ENCODE peak calls at places on chromosomes 2 and 18, in five cellular contexts. One of them, this sample, is unnamed. For H3K9me3 and H3K4me1, the result is how much of the 10 kb centered on the place peaks cover.

GRCh38 chr2:101843471-101843870 is 146.0 kb downstream of the MAP4K4 start:
- DNase-seq in tibial nerve: no peak
- DNase-seq in lung: no peak
- DNase-seq in right lobe of liver: no peak
- DNase-seq in heart right ventricle: no peak
- DNase-seq in this sample: no peak

GRCh38 chr18:58858591-58859468 is 5.8 kb upstream of the ZNF532 start:
- DNase-seq in lung: peak
- DNase-seq in tibial nerve: peak
- DNase-seq in heart right ventricle: no peak
- DNase-seq in right lobe of liver: no peak
- DNase-seq in this sample: no peak

GRCh38 chr2:178241852-178242551 is 47.7 kb downstream of the OSBPL6 start:
- DNase-seq in right lobe of liver: peak
- DNase-seq in heart right ventricle: no peak
- DNase-seq in lung: peak
- DNase-seq in tibial nerve: peak
- DNase-seq in this sample: peak

GRCh38 chr2:120594856-120595685 is 140.6 kb upstream of the GLI2 start:
- DNase-seq in lung: peak
- DNase-seq in heart right ventricle: no peak
- DNase-seq in right lobe of liver: no peak
- DNase-seq in tibial nerve: no peak
- DNase-seq in this sample: peak

GRCh38 chr2:25528173-25528572 is 145.2 kb downstream of the DTNB start:
- DNase-seq in heart right ventricle: no peak
- DNase-seq in lung: no peak
- DNase-seq in right lobe of liver: no peak
- DNase-seq in tibial nerve: no peak
- DNase-seq in this sample: no peak

GRCh38 chr2:105712166-105712915 is 32.4 kb upstream of the NCK2 start:
- DNase-seq in lung: no peak
- DNase-seq in tibial nerve: no peak
- DNase-seq in right lobe of liver: no peak
- DNase-seq in heart right ventricle: no peak
- DNase-seq in this sample: no peak

GRCh38 chr18:23422751-23423418 is 30.2 kb upstream of the RIOK3 start:
- DNase-seq in lung: peak
- DNase-seq in right lobe of liver: peak
- DNase-seq in heart right ventricle: peak
- DNase-seq in tibial nerve: no peak
- DNase-seq in this sample: peak

GRCh38 chr2:18599509-18600254 is 10.3 kb upstream of the NT5C1B start:
- DNase-seq in heart right ventricle: no peak
- DNase-seq in tibial nerve: no peak
- DNase-seq in lung: no peak
- DNase-seq in right lobe of liver: no peak
- DNase-seq in this sample: no peak

GRCh38 chr2:238901461-238902057 is 53.7 kb downstream of the TWIST2 start:
- DNase-seq in right lobe of liver: no peak
- DNase-seq in heart right ventricle: no peak
- DNase-seq in lung: no peak
- DNase-seq in tibial nerve: no peak
- DNase-seq in this sample: peak

GRCh38 chr2:46801731-46802664 is 113.6 kb downstream of the MCFD2 start:
- DNase-seq in lung: peak
- DNase-seq in heart right ventricle: no peak
- DNase-seq in tibial nerve: no peak
- DNase-seq in right lobe of liver: no peak
- DNase-seq in this sample: no peak

GRCh38 chr2:235445116-235445515 is 48.7 kb upstream of the AGAP1 start:
- DNase-seq in heart right ventricle: no peak
- DNase-seq in lung: no peak
- DNase-seq in tibial nerve: no peak
- DNase-seq in right lobe of liver: no peak
- DNase-seq in this sample: no peak

GRCh38 chr18:39647627-39648502 is 2082.3 kb upstream of the CELF4 start:
- DNase-seq in tibial nerve: no peak
- DNase-seq in right lobe of liver: no peak
- DNase-seq in heart right ventricle: no peak
- DNase-seq in lung: no peak
- DNase-seq in this sample: no peak

GRCh38 chr2:10235099-10235908 is 67.4 kb upstream of the HPCAL1 start:
- DNase-seq in tibial nerve: no peak
- DNase-seq in right lobe of liver: no peak
- DNase-seq in lung: no peak
- DNase-seq in heart right ventricle: no peak
- DNase-seq in this sample: no peak

GRCh38 chr2:219444566-219445091 is 10.0 kb downstream of the SPEG start:
- DNase-seq in tibial nerve: no peak
- DNase-seq in right lobe of liver: no peak
- DNase-seq in heart right ventricle: no peak
- DNase-seq in lung: no peak
- DNase-seq in this sample: no peak

GRCh38 chr2:224381913-224382647 is 19.8 kb downstream of the FAM124B start:
- DNase-seq in heart right ventricle: no peak
- DNase-seq in tibial nerve: no peak
- DNase-seq in lung: no peak
- DNase-seq in right lobe of liver: no peak
- DNase-seq in this sample: no peak

GRCh38 chr2:676647-677055 is 555 bp downstream of the TMEM18 start:
- DNase-seq in lung: peak
- DNase-seq in right lobe of liver: peak
- DNase-seq in tibial nerve: peak
- DNase-seq in heart right ventricle: peak
- DNase-seq in this sample: peak

GRCh38 chr18:76388891-76389423 is 106.1 kb downstream of the ZNF516 start:
- DNase-seq in lung: no peak
- DNase-seq in tibial nerve: no peak
- DNase-seq in right lobe of liver: no peak
- DNase-seq in heart right ventricle: no peak
- DNase-seq in this sample: no peak

GRCh38 chr18:8797206-8797605 is 91.8 kb downstream of the MTCL1 start:
- DNase-seq in heart right ventricle: no peak
- DNase-seq in tibial nerve: no peak
- DNase-seq in right lobe of liver: no peak
- DNase-seq in lung: no peak
- DNase-seq in this sample: no peak

GRCh38 chr2:199693861-199694260 is 157.1 kb downstream of the FTCDNL1 start:
- DNase-seq in tibial nerve: no peak
- DNase-seq in heart right ventricle: no peak
- DNase-seq in right lobe of liver: no peak
- DNase-seq in lung: no peak
- DNase-seq in this sample: no peak

GRCh38 chr2:111145951-111146350 is 25.2 kb downstream of the BCL2L11 start:
- DNase-seq in lung: no peak
- DNase-seq in tibial nerve: no peak
- DNase-seq in right lobe of liver: no peak
- DNase-seq in heart right ventricle: no peak
- DNase-seq in this sample: no peak

GRCh38 chr18:13217466-13217961 is 1.0 kb upstream of the LDLRAD4 start:
- DNase-seq in tibial nerve: no peak
- DNase-seq in heart right ventricle: peak
- DNase-seq in lung: no peak
- DNase-seq in right lobe of liver: peak
- DNase-seq in this sample: peak

GRCh38 chr2:182814804-182815203 is 51.6 kb downstream of the FRZB start:
- DNase-seq in tibial nerve: no peak
- DNase-seq in heart right ventricle: no peak
- DNase-seq in lung: no peak
- DNase-seq in right lobe of liver: no peak
- DNase-seq in this sample: no peak

GRCh38 chr18:63317982-63318881 is 1.3 kb downstream of the BCL2 start:
- DNase-seq in lung: peak
- DNase-seq in heart right ventricle: peak
- DNase-seq in tibial nerve: peak
- DNase-seq in right lobe of liver: peak
- DNase-seq in this sample: peak

GRCh38 chr2:147092266-147092665 is 752.6 kb upstream of the ACVR2A start:
- DNase-seq in lung: no peak
- DNase-seq in tibial nerve: no peak
- DNase-seq in heart right ventricle: no peak
- DNase-seq in right lobe of liver: no peak
- DNase-seq in this sample: no peak

GRCh38 chr18:250685-251084 is 17.2 kb downstream of the THOC1 start:
- DNase-seq in lung: no peak
- DNase-seq in heart right ventricle: no peak
- DNase-seq in right lobe of liver: no peak
- DNase-seq in tibial nerve: no peak
- DNase-seq in this sample: no peak

GRCh38 chr2:173359231-173359630 is 4.6 kb downstream of the CDCA7 start:
- DNase-seq in tibial nerve: no peak
- DNase-seq in lung: no peak
- DNase-seq in heart right ventricle: no peak
- DNase-seq in right lobe of liver: no peak
- DNase-seq in this sample: no peak

GRCh38 chr2:122150546-122150945 is 395.1 kb downstream of the TSN start:
- DNase-seq in tibial nerve: no peak
- DNase-seq in right lobe of liver: no peak
- DNase-seq in lung: no peak
- DNase-seq in heart right ventricle: no peak
- DNase-seq in this sample: no peak

GRCh38 chr2:188678921-188679320 is 295.3 kb upstream of the COL3A1 start:
- DNase-seq in heart right ventricle: no peak
- DNase-seq in tibial nerve: no peak
- DNase-seq in lung: no peak
- DNase-seq in right lobe of liver: no peak
- DNase-seq in this sample: no peak

GRCh38 chr18:61797691-61798590 is 94.9 kb downstream of the RNF152 start:
- DNase-seq in lung: no peak
- DNase-seq in heart right ventricle: no peak
- DNase-seq in tibial nerve: no peak
- DNase-seq in right lobe of liver: no peak
- DNase-seq in this sample: no peak

GRCh38 chr2:51222106-51222505 is 190.2 kb upstream of the NRXN1 start:
- DNase-seq in lung: no peak
- DNase-seq in tibial nerve: no peak
- DNase-seq in heart right ventricle: no peak
- DNase-seq in right lobe of liver: no peak
- DNase-seq in this sample: no peak
- H3K9me3 ChIP-seq in lung: under half
- H3K9me3 ChIP-seq in tibial nerve: under half
- H3K9me3 ChIP-seq in heart right ventricle: under half
- H3K9me3 ChIP-seq in right lobe of liver: under half
- H3K9me3 ChIP-seq in this sample: under half

GRCh38 chr2:140454717-140455116 is 1674.5 kb upstream of the NXPH2 start:
- DNase-seq in lung: no peak
- DNase-seq in heart right ventricle: no peak
- DNase-seq in tibial nerve: no peak
- DNase-seq in right lobe of liver: no peak
- DNase-seq in this sample: no peak
- H3K4me3 ChIP-seq in lung: no peak
- H3K4me3 ChIP-seq in heart right ventricle: no peak
- H3K4me3 ChIP-seq in tibial nerve: no peak
- H3K4me3 ChIP-seq in right lobe of liver: no peak
- H3K4me3 ChIP-seq in this sample: no peak

GRCh38 chr2:96547203-96547641 is 10.7 kb downstream of the ARID5A start:
- DNase-seq in tibial nerve: no peak
- DNase-seq in right lobe of liver: no peak
- DNase-seq in heart right ventricle: no peak
- DNase-seq in lung: no peak
- DNase-seq in this sample: no peak

GRCh38 chr2:96547751-96548161 is 11.2 kb downstream of the ARID5A start:
- DNase-seq in right lobe of liver: no peak
- DNase-seq in lung: no peak
- DNase-seq in heart right ventricle: no peak
- DNase-seq in tibial nerve: no peak
- DNase-seq in this sample: no peak

GRCh38 chr2:96548558-96549465 is 12.3 kb downstream of the ARID5A start:
- DNase-seq in heart right ventricle: no peak
- DNase-seq in right lobe of liver: no peak
- DNase-seq in tibial nerve: no peak
- DNase-seq in lung: no peak
- DNase-seq in this sample: no peak

GRCh38 chr2:96546321-96546720 is 9.8 kb downstream of the ARID5A start:
- DNase-seq in heart right ventricle: no peak
- DNase-seq in right lobe of liver: no peak
- DNase-seq in tibial nerve: no peak
- DNase-seq in lung: no peak
- DNase-seq in this sample: no peak

DNA sequence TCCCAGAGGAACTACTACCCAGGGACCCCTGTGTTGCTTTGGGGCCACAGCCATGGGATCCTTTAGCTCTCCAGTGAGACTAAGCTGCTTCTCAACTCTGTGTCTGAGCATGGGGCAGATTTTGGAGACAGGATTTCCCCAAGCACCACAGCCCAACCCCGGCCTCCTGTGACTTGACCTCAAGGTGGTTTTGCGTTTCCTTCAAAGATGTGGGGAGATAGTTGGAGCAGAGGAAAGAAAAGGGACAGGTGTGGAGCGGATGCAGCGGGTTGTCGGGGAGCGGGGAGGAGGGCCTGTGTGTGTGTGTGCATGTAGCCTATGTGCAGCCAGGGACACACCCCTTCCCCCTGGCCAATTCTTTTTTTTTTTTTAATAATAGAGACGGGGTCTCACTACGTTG is 10.2 kb downstream of the ARID5A start:
- DNase-seq in heart right ventricle: no peak
- DNase-seq in tibial nerve: no peak
- DNase-seq in right lobe of liver: no peak
- DNase-seq in lung: no peak
- DNase-seq in this sample: no peak
- H3K4me1 ChIP-seq in heart right ventricle: under half
- H3K4me1 ChIP-seq in tibial nerve: under half
- H3K4me1 ChIP-seq in right lobe of liver: under half
- H3K4me1 ChIP-seq in lung: under half
- H3K4me1 ChIP-seq in this sample: under half

DNA sequence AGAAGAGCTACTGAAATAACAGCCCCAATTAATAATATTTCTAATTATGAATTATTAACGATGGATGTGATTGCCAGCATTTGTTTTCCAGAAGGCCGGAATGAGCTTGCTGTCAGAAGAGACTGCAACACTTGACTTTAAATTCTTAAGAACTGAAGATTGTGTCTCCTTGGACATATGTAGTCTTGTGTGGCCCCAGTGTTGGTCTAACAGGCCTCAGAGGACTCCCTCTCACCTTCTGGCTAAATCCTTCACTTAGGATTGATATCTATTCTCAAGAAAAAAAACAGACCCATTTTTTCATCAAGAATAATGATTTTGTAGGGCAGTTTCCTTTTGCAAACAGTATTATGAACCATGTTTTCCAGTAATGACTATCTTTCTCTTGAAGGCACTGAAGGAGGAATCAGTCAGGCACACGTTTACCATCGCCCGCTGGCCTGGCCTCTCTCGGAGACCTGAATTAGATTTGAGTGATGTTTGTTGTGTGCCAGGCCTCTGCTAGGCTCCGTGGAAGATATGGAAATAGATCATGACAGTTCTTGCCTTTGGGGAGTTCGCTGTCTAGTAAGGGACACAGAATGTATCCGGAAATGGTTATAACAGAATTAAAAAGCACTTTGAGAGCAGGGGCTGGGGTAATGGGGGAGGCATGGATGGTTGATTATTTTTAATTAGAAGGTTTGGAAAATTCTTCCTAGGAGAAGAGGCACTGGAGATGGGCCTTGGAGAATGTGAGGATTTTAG is 258.0 kb downstream of the MYCN start:
- DNase-seq in right lobe of liver: no peak
- DNase-seq in lung: no peak
- DNase-seq in heart right ventricle: no peak
- DNase-seq in tibial nerve: no peak
- DNase-seq in this sample: no peak
- H3K9me3 ChIP-seq in right lobe of liver: under half
- H3K9me3 ChIP-seq in lung: under half
- H3K9me3 ChIP-seq in heart right ventricle: under half
- H3K9me3 ChIP-seq in tibial nerve: under half
- H3K9me3 ChIP-seq in this sample: under half

GRCh38 chr2:176583530-176584101 is 314.4 kb downstream of the MTX2 start:
- DNase-seq in lung: no peak
- DNase-seq in right lobe of liver: no peak
- DNase-seq in heart right ventricle: no peak
- DNase-seq in tibial nerve: no peak
- DNase-seq in this sample: no peak
- H3K4me3 ChIP-seq in lung: no peak
- H3K4me3 ChIP-seq in right lobe of liver: no peak
- H3K4me3 ChIP-seq in heart right ventricle: no peak
- H3K4me3 ChIP-seq in tibial nerve: no peak
- H3K4me3 ChIP-seq in this sample: no peak